ENCODE peak calls at places on chromosomes 16 and 17, in eight cellular contexts. Q is A549, X is PC-3, A is hepatocyte, R is fibroblast of lung, E is neuronal stem cell, U is sigmoid colon, O is cardiac muscle cell. D is an unnamed sample.

GRCh38 chr16:9139965-9140364 is 48.5 kb downstream of the HAPSTR1 start:
- DNase-seq in R (peak; percentile 31), A (no peak), O (peak; percentile 38), E (no peak), U (no peak), X (peak; percentile 29), Q (no peak), D (no peak)

GRCh38 chr16:1978476-1979120 is 2.7 kb downstream of the NOXO1 start:
- DNase-seq in O (no peak), R (no peak), E (no peak), X (no peak), Q (no peak), A (no peak), U (no peak), D (no peak)

GRCh38 chr17:75271233-75271954 is 363 bp upstream of the MIF4GD start:
- DNase-seq in Q (peak; percentile 91), X (peak; percentile 90), A (peak; percentile 53), O (peak; percentile 74), E (peak; percentile 78), R (peak; percentile 61), U (peak; percentile 86), D (peak; percentile 82)

GRCh38 chr16:50096791-50097190 is 31.0 kb downstream of the HEATR3 start:
- DNase-seq in Q (no peak), U (no peak), R (peak; percentile 9), X (no peak), A (no peak), E (no peak), O (peak; percentile 22), D (no peak)

GRCh38 chr17:75842963-75843576 is 1.1 kb downstream of the UNC13D start:
- DNase-seq in E (no peak), A (no peak), X (no peak), O (no peak), Q (no peak), R (no peak), U (no peak), D (no peak)

GRCh38 chr17:75147878-75148546 is 6.3 kb downstream of the JPT1 start:
- DNase-seq in U (no peak), R (no peak), E (no peak), A (no peak), X (no peak), O (no peak), Q (no peak), D (no peak)

GRCh38 chr17:28520687-28521086 is 14.5 kb downstream of the FOXN1 start:
- DNase-seq in U (no peak), Q (no peak), E (no peak), O (no peak), X (no peak), R (no peak), A (no peak), D (no peak)

GRCh38 chr17:63442549-63443035 is 3.5 kb downstream of the CYB561 start:
- DNase-seq in E (no peak), R (no peak), Q (no peak), U (no peak), A (no peak), O (no peak), X (peak; percentile 21), D (no peak)

GRCh38 chr16:3074860-3075545 is 9.6 kb downstream of the IL32 start:
- DNase-seq in R (no peak), A (no peak), O (no peak), E (no peak), U (no peak), Q (no peak), X (no peak), D (no peak)

GRCh38 chr16:47886631-47887415 is 269.0 kb downstream of the ABCC12 start:
- DNase-seq in A (no peak), E (no peak), O (no peak), X (no peak), R (peak; percentile 21), U (no peak), Q (no peak), D (no peak)

GRCh38 chr17:41304091-41304490 is 1.4 kb upstream of the KRTAP29-1 start:
- DNase-seq in A (no peak), R (no peak), O (no peak), E (no peak), X (no peak), Q (no peak), U (no peak), D (no peak)

GRCh38 chr17:78534492-78535284 is 42.5 kb downstream of the DNAH17 start:
- DNase-seq in U (peak; percentile 55), O (no peak), E (no peak), X (no peak), A (no peak), Q (no peak), R (no peak), D (no peak)

GRCh38 chr17:60148300-60148838 is 1.4 kb upstream of the CA4 start:
- DNase-seq in O (no peak), E (no peak), R (no peak), U (no peak), A (no peak), X (no peak), Q (no peak), D (no peak)

GRCh38 chr17:13582776-13583414 is 18.8 kb downstream of the HS3ST3A1 start:
- DNase-seq in A (no peak), U (no peak), R (peak; percentile 68), E (no peak), Q (no peak), X (no peak), O (no peak), D (no peak)

DNA sequence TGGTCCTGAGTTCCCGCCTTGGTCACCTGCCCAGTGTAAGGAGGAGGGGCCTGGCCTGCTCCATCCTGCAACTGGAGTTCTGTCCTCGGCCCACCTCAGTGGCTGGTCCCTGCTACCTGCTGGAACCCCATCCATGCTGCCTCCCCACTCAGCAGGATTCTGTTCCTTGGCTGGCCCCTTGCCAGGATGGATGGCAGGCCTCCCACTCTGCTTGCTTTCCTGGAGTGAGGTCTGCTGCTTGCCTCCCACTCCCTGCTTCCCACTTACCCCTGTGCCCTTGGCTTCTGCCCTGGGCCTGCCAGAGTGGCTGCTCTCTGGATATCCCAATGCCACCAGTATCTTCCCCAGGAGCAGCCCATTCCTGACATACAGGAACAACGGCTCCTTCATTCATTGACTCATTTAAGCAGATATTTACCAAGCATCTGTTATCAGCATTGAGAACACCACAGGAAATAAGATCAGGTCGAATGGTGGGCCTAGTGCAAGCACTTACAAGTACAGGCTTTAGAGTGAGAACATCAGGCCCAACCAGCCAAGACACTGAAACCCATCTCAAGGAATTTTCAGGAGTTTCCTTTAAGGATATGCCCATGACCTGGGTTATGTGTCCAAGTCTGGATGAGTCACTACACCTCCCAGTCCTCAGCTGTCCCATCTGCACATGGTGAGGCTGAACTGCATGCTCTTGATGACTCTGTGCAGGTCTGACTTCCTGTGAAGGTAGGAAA is 17.0 kb upstream of the RPRML start:
- DNase-seq in R (no peak), U (no peak), O (peak; percentile 56), E (no peak), X (peak; percentile 64), A (no peak), Q (no peak), D (no peak)
- H3K4me3 ChIP-seq in R (no peak overlapping the region), U (no peak overlapping the region), O (no peak overlapping the region), E (no peak overlapping the region), X (no peak overlapping the region), A (no peak overlapping the region), Q (no peak overlapping the region), D (no peak overlapping the region)

GRCh38 chr16:30699615-30700099 is 686 bp downstream of the SRCAP start:
- DNase-seq in A (no peak), U (no peak), X (no peak), Q (no peak), R (no peak), O (no peak), E (no peak), D (no peak)
- H3K4me3 ChIP-seq in A (peak overlapping the region; percentile 79), U (peak overlapping the region; percentile 100), X (peak overlapping the region; percentile 82), Q (peak overlapping the region; percentile 90), R (peak overlapping the region; percentile 91), O (peak overlapping the region; percentile 70), E (peak overlapping the region; percentile 96), D (peak overlapping the region; percentile 100)

DNA sequence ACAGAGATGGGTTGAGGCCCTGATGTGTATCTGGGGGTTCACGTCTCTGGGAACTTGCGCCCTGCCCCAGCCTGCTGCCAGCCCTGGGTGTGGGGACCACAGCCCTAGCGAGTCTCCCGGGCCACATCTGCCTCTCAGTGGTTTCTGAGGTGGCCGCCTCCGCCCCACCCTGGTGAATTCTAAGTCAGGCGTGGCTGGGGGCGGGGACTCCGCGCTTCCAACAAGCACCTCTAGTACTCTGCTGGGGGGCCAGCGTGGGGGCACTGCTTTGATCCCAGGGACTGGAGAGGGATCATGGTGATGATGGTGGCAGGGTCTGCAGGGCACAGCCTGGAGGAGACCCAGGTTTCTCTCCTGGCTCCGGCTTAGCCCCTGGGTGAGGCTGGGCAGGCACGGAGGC is 3.6 kb downstream of the GLIS2 start:
- DNase-seq in R (no peak), Q (no peak), O (no peak), E (no peak), A (no peak), U (peak; percentile 76), X (no peak), D (no peak)
- H3K4me3 ChIP-seq in R (no peak overlapping the region), Q (no peak overlapping the region), O (no peak overlapping the region), E (no peak overlapping the region), A (no peak overlapping the region), U (no peak overlapping the region), X (no peak overlapping the region), D (peak overlapping the region; percentile 82)

GRCh38 chr16:74029122-74029805 is 267.4 kb upstream of the PSMD7 start:
- DNase-seq in Q (no peak), A (no peak), U (no peak), X (no peak), O (no peak), E (no peak), R (no peak), D (no peak)

GRCh38 chr16:74030000-74030399 is 266.6 kb upstream of the PSMD7 start:
- DNase-seq in Q (no peak), R (no peak), U (no peak), E (no peak), A (no peak), X (no peak), O (no peak), D (no peak)

GRCh38 chr16:74024997-74025396 is 271.6 kb upstream of the PSMD7 start:
- DNase-seq in O (no peak), R (no peak), A (no peak), Q (no peak), X (no peak), U (no peak), E (no peak), D (no peak)

GRCh38 chr16:74031551-74031950 is 265.1 kb upstream of the PSMD7 start:
- DNase-seq in E (no peak), Q (no peak), U (no peak), X (no peak), O (no peak), A (no peak), R (no peak), D (no peak)

DNA sequence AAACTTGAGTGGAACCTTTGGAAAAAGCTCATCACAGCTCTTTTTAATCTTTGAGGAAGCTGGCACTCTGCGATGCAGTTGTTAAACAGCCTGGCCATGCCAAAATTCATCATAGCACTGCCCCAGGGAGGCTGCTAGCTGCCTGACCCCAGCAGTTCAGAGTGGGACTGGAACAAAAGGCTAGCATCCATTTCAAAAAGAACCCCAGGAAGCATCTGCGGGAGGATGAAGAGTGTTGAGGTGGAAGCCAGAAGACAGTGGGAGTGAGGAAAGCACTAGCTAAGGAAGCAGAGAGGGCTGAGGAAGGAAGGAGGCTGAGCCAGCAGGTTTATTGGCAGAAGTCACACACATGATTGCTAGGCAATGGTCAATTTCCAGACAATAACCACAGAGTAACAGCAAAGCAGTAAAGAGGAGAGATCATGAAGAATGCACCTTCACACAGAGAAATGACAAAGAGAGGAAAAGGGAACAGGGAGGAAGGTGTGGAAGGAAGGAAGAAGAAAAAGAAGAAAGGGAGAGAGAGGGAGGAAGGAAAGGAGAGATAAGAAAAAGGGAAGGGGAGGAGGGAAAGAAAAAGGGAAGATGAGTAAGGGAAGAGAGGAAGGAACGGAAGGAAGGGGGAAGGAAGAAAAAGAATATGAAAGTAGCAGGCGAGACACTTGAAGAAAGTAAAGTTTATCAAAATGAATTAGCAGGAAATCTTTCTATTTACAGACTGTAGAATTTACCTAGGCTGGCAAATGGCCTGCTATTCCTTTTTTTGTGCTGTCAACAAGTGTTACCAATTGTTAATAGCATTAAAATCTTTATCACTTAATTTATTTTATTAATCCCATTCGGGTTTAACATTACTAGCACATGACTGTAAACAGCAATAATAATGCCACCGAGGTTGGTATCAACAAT is 270.0 kb upstream of the PSMD7 start:
- DNase-seq in R (no peak), E (no peak), A (no peak), U (no peak), Q (no peak), X (no peak), O (no peak), D (no peak)
- H3K4me3 ChIP-seq in R (no peak overlapping the region), E (no peak overlapping the region), A (no peak overlapping the region), U (no peak overlapping the region), Q (no peak overlapping the region), X (no peak overlapping the region), O (no peak overlapping the region), D (no peak overlapping the region)

D was measured in coronary artery.